ENCODE peak calls at places on chromosomes 3 and 15, in ten cellular contexts. G is transverse colon; N is Panc1; Q is lung; O is K562; W is GM23338; A is PC-3; Y is RWPE1; E is CD8-positive, alpha-beta T cell; S is endodermal cell. I is an unnamed sample.

GRCh38 chr3:185867650-185868049 is 42.8 kb upstream of the IGF2BP2 start:
- DNase-seq in G (no peak), A (no peak), E (no peak), O (no peak), S (no peak), N (no peak), Q (no peak), Y (no peak), W (no peak), I (no peak)

GRCh38 chr15:85379403-85380131 is 836 bp upstream of the AKAP13 start:
- DNase-seq in S (peak; percentile 62), W (peak; percentile 28), O (no peak), Q (peak; percentile 32), E (peak; percentile 56), N (no peak), G (peak; percentile 41), Y (no peak), A (peak; percentile 33), I (no peak)

GRCh38 chr15:32685576-32685975 is 32.2 kb upstream of the GREM1 start:
- DNase-seq in N (no peak), Q (no peak), S (no peak), O (no peak), A (no peak), W (no peak), Y (no peak), E (no peak), G (no peak), I (no peak)

GRCh38 chr3:107992976-107993684 is 97.7 kb downstream of the CD47 start:
- DNase-seq in A (peak; percentile 94), O (no peak), E (no peak), N (no peak), W (no peak), G (no peak), Q (no peak), Y (peak; percentile 68), S (no peak), I (no peak)

GRCh38 chr3:149332781-149333517 is 487 bp downstream of the TM4SF18 start:
- DNase-seq in Y (no peak), E (no peak), G (no peak), N (peak; percentile 53), W (peak; percentile 13), A (no peak), S (no peak), Q (no peak), O (no peak), I (no peak)

GRCh38 chr3:160098261-160098908 is 109.8 kb downstream of the IL12A start:
- DNase-seq in O (no peak), A (no peak), E (no peak), N (no peak), G (no peak), S (no peak), Y (no peak), W (no peak), Q (peak; percentile 36), I (no peak)

GRCh38 chr3:54691230-54691900 is 236.5 kb downstream of the LRTM1 start:
- DNase-seq in E (no peak), W (no peak), Q (no peak), O (no peak), S (no peak), G (no peak), A (no peak), Y (no peak), N (no peak), I (no peak)

GRCh38 chr3:66075281-66075680 is 36.6 kb upstream of the MAGI1 start:
- DNase-seq in Q (no peak), E (no peak), O (no peak), G (no peak), S (no peak), Y (peak; percentile 21), N (no peak), A (peak; percentile 72), W (no peak), I (no peak)

GRCh38 chr3:169278092-169278491 is 385.4 kb downstream of the MECOM start:
- DNase-seq in E (no peak), A (no peak), S (no peak), G (no peak), N (no peak), O (no peak), Q (no peak), W (no peak), Y (no peak), I (no peak)

GRCh38 chr3:117706037-117706436 is 996.5 kb downstream of the TUSC7 start:
- DNase-seq in Y (peak; percentile 34), S (no peak), A (no peak), O (no peak), E (no peak), Q (no peak), G (no peak), W (no peak), N (no peak), I (no peak)

GRCh38 chr15:76139368-76140068 is 79.7 kb downstream of the TMEM266 start:
- DNase-seq in Q (peak; percentile 73), A (peak; percentile 86), W (peak; percentile 95), Y (peak; percentile 84), S (peak; percentile 97), O (peak; percentile 82), G (peak; percentile 76), N (peak; percentile 61), E (peak; percentile 68), I (peak; percentile 49)

GRCh38 chr3:50189274-50189673 is 2.1 kb upstream of the GNAT1 start:
- DNase-seq in S (peak; percentile 91), O (peak; percentile 50), N (peak; percentile 47), E (peak; percentile 42), W (peak; percentile 92), G (peak; percentile 75), A (peak; percentile 88), Q (peak; percentile 66), Y (peak; percentile 62), I (peak; percentile 69)

GRCh38 chr3:30646961-30647752 is 40.8 kb downstream of the TGFBR2 start:
- DNase-seq in O (no peak), W (no peak), N (no peak), E (no peak), G (no peak), A (no peak), S (no peak), Y (no peak), Q (no peak), I (no peak)

GRCh38 chr3:30646181-30646876 is 39.9 kb downstream of the TGFBR2 start:
- DNase-seq in A (no peak), S (no peak), N (no peak), G (no peak), Y (no peak), O (no peak), E (no peak), Q (no peak), W (no peak), I (no peak)

GRCh38 chr3:30643763-30644462 is 37.5 kb downstream of the TGFBR2 start:
- DNase-seq in W (no peak), O (no peak), Y (no peak), E (peak; percentile 67), Q (no peak), G (peak; percentile 59), N (no peak), S (no peak), A (no peak), I (no peak)

GRCh38 chr3:30644615-30645014 is 38.2 kb downstream of the TGFBR2 start:
- DNase-seq in S (no peak), O (no peak), A (peak; percentile 35), Q (peak; percentile 43), W (no peak), E (peak; percentile 75), N (no peak), G (peak; percentile 47), Y (no peak), I (peak; percentile 39)

GRCh38 chr3:30645077-30645476 is 38.7 kb downstream of the TGFBR2 start:
- DNase-seq in N (no peak), S (no peak), E (no peak), Y (no peak), O (no peak), G (no peak), W (no peak), A (no peak), Q (no peak), I (no peak)
- H3K27ac ChIP-seq in N (no peak overlapping the region), S (no peak overlapping the region), E (peak overlapping the region; percentile 50), Y (no peak overlapping the region), O (no peak overlapping the region), G (peak overlapping the region; percentile 75), W (no peak overlapping the region), A (no peak overlapping the region), Q (no peak overlapping the region), I (peak overlapping the region; percentile 85)

GRCh38 chr3:187146389-187146788 is 7.1 kb upstream of the RPL39L start:
- DNase-seq in W (no peak), Y (no peak), A (no peak), G (no peak), E (no peak), S (no peak), Q (no peak), O (no peak), N (no peak), I (no peak)

GRCh38 chr3:187150186-187150585 is 10.9 kb upstream of the RPL39L start:
- DNase-seq in E (no peak), S (peak; percentile 60), Y (no peak), G (no peak), N (no peak), W (no peak), A (no peak), O (no peak), Q (no peak), I (no peak)

GRCh38 chr3:187150599-187150998 is 11.3 kb upstream of the RPL39L start:
- DNase-seq in Y (no peak), W (peak; percentile 58), G (peak; percentile 38), S (peak; percentile 79), Q (no peak), A (peak; percentile 24), E (peak; percentile 63), O (no peak), N (no peak), I (no peak)
- TF ChIP-seq CTCF in Y (no peak), W (peak; percentile 62), G (no peak), S (peak; percentile 72), Q (no peak), A (peak; percentile 51), E (peak; percentile 39), O (peak; percentile 46), N (peak; percentile 45), I (no peak)

GRCh38 chr15:68794869-68795268 is 25.8 kb downstream of the ANP32A start:
- DNase-seq in E (no peak), Y (no peak), Q (no peak), W (no peak), O (no peak), S (no peak), A (no peak), N (no peak), G (no peak), I (no peak)
- H3K27ac ChIP-seq in E (no peak overlapping the region), Y (peak overlapping the region; percentile 87), Q (peak overlapping the region; percentile 58), W (no peak overlapping the region), O (no peak overlapping the region), S (peak overlapping the region; percentile 79), A (no peak overlapping the region), N (peak overlapping the region; percentile 25), G (peak overlapping the region; percentile 73), I (peak overlapping the region; percentile 79)

DNA sequence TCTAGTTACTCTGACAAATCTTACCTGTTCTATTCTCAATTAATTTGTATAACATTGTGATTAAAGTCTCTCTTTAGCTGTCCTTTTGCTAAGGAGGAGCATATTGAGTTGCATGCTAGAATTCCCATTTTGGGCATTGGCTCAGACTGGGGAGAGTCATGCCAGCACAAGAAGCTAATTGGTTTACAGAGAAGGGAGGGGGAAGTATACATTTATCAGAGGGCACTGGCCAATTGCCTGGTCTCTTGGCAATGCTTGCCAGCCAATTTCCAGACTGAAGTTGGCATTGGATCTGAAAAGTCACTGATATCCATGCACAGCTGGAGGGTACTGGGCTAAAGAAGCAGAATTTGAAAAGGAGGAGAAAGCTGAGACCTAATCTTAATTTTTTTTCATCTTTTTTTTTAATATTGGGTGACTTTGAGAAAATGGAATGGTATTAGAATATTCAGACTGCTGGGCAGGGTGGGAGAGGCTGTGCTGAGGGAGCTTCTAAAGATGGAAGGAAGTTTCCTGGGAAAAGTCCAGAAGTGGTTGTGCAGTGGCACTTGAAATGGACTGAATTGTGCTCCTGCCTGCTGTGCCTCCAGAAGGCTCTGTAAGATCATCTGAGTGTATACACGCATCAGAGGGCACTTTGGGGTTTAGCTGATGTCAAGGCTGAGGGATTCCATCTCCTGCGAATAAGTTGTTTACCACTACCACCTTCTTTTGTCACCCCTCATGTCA is 365.3 kb upstream of the DPH6 start:
- DNase-seq in Y (no peak), A (no peak), E (no peak), O (no peak), G (no peak), W (no peak), S (no peak), N (no peak), Q (no peak), I (peak; percentile 12)
- TF ChIP-seq CTCF in Y (no peak), A (no peak), E (no peak), O (no peak), G (no peak), W (no peak), S (no peak), N (no peak), Q (no peak), I (no peak)

I was measured in left ventricle myocardium inferior.